ENCODE peak calls at places on chromosome 21, in five cellular contexts. Y is breast epithelium, Q is lower lobe of right lung, V is sigmoid colon, S is HCT116. E is an unnamed sample.

GRCh38 chr21:35430260-35430659 is 381.2 kb upstream of the RUNX1 start:
- DNase-seq in V (no peak), Y (no peak), Q (no peak), S (no peak), E (no peak)

GRCh38 chr21:29181799-29182470 is 51.5 kb downstream of the MAP3K7CL start:
- DNase-seq in S (peak; percentile 36), Y (no peak), Q (no peak), V (no peak), E (peak; percentile 86)

GRCh38 chr21:29145354-29145782 is 14.9 kb downstream of the MAP3K7CL start:
- DNase-seq in Y (no peak), V (peak; percentile 69), S (no peak), Q (no peak), E (peak; percentile 91)

GRCh38 chr21:20997633-20998455 is at the start of gene NCAM2:
- DNase-seq in Y (peak; percentile 62), V (peak; percentile 86), Q (peak; percentile 78), S (no peak), E (peak; percentile 91)

GRCh38 chr21:35102488-35103407 is 53.6 kb upstream of the RUNX1 start:
- DNase-seq in Y (no peak), S (no peak), V (peak; percentile 78), Q (peak; percentile 61), E (no peak)

GRCh38 chr21:15682182-15682895 is 47.4 kb upstream of the USP25 start:
- DNase-seq in Q (no peak), S (no peak), V (no peak), Y (no peak), E (peak; percentile 59)

GRCh38 chr21:33101300-33102005 is 31.5 kb downstream of the OLIG1 start:
- DNase-seq in V (no peak), Q (no peak), Y (no peak), S (no peak), E (no peak)

GRCh38 chr21:37076087-37076486 is 3.0 kb downstream of the TTC3 start:
- DNase-seq in S (no peak), Q (no peak), Y (no peak), V (no peak), E (no peak)

GRCh38 chr21:40054403-40054802 is 187.2 kb downstream of the PCP4 start:
- DNase-seq in V (peak; percentile 94), Y (peak; percentile 81), Q (peak; percentile 88), S (no peak), E (no peak)

GRCh38 chr21:15617968-15618367 is 111.8 kb upstream of the USP25 start:
- DNase-seq in Y (no peak), V (no peak), Q (no peak), S (no peak), E (peak; percentile 63)

GRCh38 chr21:18986197-18986596 is 582.6 kb upstream of the TMPRSS15 start:
- DNase-seq in V (peak; percentile 73), Y (no peak), Q (no peak), S (no peak), E (no peak)

GRCh38 chr21:41564871-41565281 is 56.9 kb upstream of the TMPRSS2 start:
- DNase-seq in Y (no peak), S (no peak), Q (no peak), V (no peak), E (peak; percentile 79)

GRCh38 chr21:41280115-41280919 is 36.3 kb upstream of the FAM3B start:
- DNase-seq in V (no peak), Q (no peak), Y (no peak), S (no peak), E (no peak)

GRCh38 chr21:35533893-35534292 is 484.8 kb upstream of the RUNX1 start:
- DNase-seq in Q (no peak), S (no peak), Y (no peak), V (no peak), E (no peak)

GRCh38 chr21:21188513-21189188 is 190.4 kb downstream of the NCAM2 start:
- DNase-seq in Q (no peak), S (no peak), Y (no peak), V (no peak), E (no peak)

GRCh38 chr21:40254540-40255455 is 387.6 kb downstream of the PCP4 start:
- DNase-seq in Q (no peak), Y (no peak), V (no peak), S (no peak), E (peak; percentile 82)

DNA sequence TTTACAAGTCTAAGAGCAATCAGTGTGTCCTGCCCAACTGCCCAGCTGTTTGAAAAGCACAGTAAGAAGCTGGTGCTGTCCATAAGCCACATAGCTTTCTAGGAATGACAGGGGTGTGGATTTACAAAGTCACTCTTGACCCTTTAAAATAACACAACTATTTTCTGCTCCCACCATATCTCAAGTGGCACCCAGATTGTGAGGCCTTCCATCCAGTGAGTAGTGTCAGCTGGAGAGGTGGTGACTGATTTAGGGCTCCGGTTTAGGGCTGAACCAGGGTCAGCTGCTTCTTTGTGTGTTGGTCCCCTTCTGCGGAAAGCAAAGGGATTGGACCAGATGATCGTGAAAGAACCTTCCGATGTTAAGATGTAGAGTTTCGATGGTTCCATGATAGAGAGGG is 40.3 kb downstream of the LRRC3 start:
- DNase-seq in S (no peak), Y (no peak), Q (no peak), V (no peak), E (no peak)
- H3K4me3 ChIP-seq in S (no peak overlapping the region), Y (no peak overlapping the region), Q (no peak overlapping the region), V (no peak overlapping the region), E (no peak overlapping the region)

GRCh38 chr21:28144653-28145052 is 848.0 kb downstream of the LTN1 start:
- DNase-seq in Y (no peak), S (no peak), V (no peak), Q (no peak), E (no peak)
- H3K4me1 ChIP-seq in Y (no peaks in the 10 kb centered on the region), S (no peaks in the 10 kb centered on the region), V (no peaks in the 10 kb centered on the region), Q (peaks cover 8% of the 10 kb centered on the region), E (peaks cover 9% of the 10 kb centered on the region)

GRCh38 chr21:45981154-45981606 is 390 bp upstream of the COL6A1 start:
- DNase-seq in Y (peak; percentile 68), S (peak; percentile 52), Q (peak; percentile 70), V (peak; percentile 96), E (peak; percentile 91)
- H3K36me3 ChIP-seq in Y (no peaks in the 10 kb centered on the region), S (peaks cover 11% of the 10 kb centered on the region), Q (peaks cover 1% of the 10 kb centered on the region), V (peaks cover 27% of the 10 kb centered on the region), E (peaks cover 22% of the 10 kb centered on the region)

GRCh38 chr21:31724552-31724951 is 7.4 kb downstream of the SCAF4 start:
- DNase-seq in Q (no peak), V (no peak), Y (no peak), S (no peak), E (no peak)
- H3K4me3 ChIP-seq in Q (no peak overlapping the region), V (no peak overlapping the region), Y (no peak overlapping the region), S (no peak overlapping the region), E (no peak overlapping the region)

GRCh38 chr21:17668479-17668878 is 55.8 kb upstream of the BTG3 start:
- DNase-seq in Y (no peak), V (no peak), S (no peak), Q (no peak), E (no peak)

GRCh38 chr21:17674106-17674505 is 61.4 kb upstream of the BTG3 start:
- DNase-seq in Q (no peak), S (no peak), V (no peak), Y (no peak), E (no peak)

GRCh38 chr21:17671733-17672132 is 59.0 kb upstream of the BTG3 start:
- DNase-seq in Y (no peak), Q (no peak), V (no peak), S (no peak), E (no peak)

GRCh38 chr21:17679002-17679600 is 66.4 kb upstream of the BTG3 start:
- DNase-seq in S (peak; percentile 37), Q (no peak), V (no peak), Y (no peak), E (peak; percentile 86)

DNA sequence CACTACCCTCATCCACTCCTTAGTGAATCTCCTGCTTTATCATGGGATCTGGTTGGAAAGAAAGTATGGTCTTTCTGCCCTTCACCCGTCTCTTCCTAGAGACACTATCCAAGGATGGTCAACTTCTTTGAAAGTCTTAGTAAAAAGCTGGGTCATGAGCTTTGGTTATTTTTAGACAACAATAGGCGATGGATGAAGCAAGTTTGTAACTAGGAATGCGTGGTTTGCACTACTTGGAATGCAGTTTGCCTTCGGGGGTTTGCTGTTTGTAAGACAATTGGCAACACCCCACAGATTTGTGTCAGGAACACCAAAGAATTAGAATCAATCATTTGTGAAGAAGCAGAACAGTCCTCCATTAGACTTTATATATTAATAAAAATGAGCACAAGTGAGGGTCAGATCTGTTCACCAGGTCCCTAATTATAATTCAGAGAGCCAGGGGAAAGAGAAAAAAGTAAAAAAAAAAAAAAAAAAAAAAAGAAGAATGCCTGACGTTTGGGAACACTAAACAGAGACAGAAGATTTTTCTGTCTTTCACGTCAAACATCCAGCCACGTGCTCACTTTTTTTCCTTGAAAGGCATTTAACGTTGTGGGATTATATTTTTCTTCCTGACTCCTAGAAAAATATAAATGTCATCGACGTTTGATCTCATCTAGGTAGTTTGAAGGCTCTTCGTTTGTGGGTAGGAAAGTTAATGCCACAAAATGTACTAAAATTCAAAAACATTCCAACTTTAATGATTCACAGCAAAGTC is 60.7 kb upstream of the BTG3 start:
- DNase-seq in S (no peak), Y (no peak), V (no peak), Q (no peak), E (peak; percentile 74)
- H3K4me1 ChIP-seq in S (no peaks in the 10 kb centered on the region), Y (peaks cover 8% of the 10 kb centered on the region), V (no peaks in the 10 kb centered on the region), Q (no peaks in the 10 kb centered on the region), E (peaks cover 16% of the 10 kb centered on the region)

DNA sequence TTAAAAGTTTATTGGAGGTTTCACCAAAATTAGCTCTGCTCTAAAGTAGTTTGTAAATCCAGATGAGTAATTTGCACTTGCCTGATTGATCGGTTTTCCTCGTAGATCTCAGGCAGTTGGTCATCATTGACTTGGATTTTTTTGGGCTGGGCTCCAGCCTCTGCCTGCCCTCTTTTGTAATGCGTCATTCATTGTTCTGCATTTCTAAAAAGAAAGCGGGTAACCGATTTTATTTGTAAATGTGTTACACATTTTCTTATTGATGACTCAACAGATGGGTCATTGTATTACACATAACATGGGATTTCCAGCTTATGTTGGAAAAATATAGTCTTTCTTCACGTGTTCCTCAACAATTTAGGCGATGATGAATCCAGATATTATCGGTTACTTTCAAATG is 5.5 kb downstream of the ETS2 start:
- DNase-seq in Y (no peak), V (no peak), S (no peak), Q (no peak), E (peak; percentile 88)
- H3K36me3 ChIP-seq in Y (peaks cover 4% of the 10 kb centered on the region), V (peaks cover 62% of the 10 kb centered on the region), S (peaks cover 50% of the 10 kb centered on the region), Q (peaks cover 79% of the 10 kb centered on the region), E (peaks cover 42% of the 10 kb centered on the region)

GRCh38 chr21:42652527-42653491 is 612 bp upstream of the PDE9A start:
- DNase-seq in Q (peak; percentile 84), Y (no peak), V (peak; percentile 92), S (no peak), E (no peak)
- H3K4me3 ChIP-seq in Q (peak overlapping the region; percentile 50), Y (peak overlapping the region; percentile 72), V (peak overlapping the region; percentile 82), S (no peak overlapping the region), E (peak overlapping the region; percentile 33)